ENCODE peak calls at places on chromosome 15, in six cellular contexts. W is HepG2, D is AG04450, M is fibroblast of the aortic adventitia, I is SK-N-SH, J is uterus. P is an unnamed sample.

GRCh38 chr15:60945196-60945595 is 283.9 kb downstream of the RORA start:
- DNase-seq in M (peak; percentile 68), J (peak; percentile 38), D (no peak), W (no peak), I (peak; percentile 87), P (no peak)

GRCh38 chr15:32959077-32959476 is 235.4 kb downstream of the FMN1 start:
- DNase-seq in I (no peak), D (peak; percentile 70), W (no peak), J (no peak), M (peak; percentile 94), P (peak; percentile 48)

GRCh38 chr15:67105065-67105951 is 39.9 kb downstream of the SMAD3 start:
- DNase-seq in M (peak; percentile 98), J (peak; percentile 61), I (no peak), D (peak; percentile 97), W (peak; percentile 93), P (peak; percentile 97)

GRCh38 chr15:95693917-95694316 is 636.6 kb upstream of the NR2F2 start:
- DNase-seq in I (no peak), M (no peak), J (no peak), D (no peak), W (no peak), P (peak; percentile 19)

GRCh38 chr15:59432389-59432788 is 5.6 kb upstream of the FAM81A start:
- DNase-seq in D (no peak), J (no peak), W (no peak), M (no peak), I (no peak), P (no peak)

GRCh38 chr15:75620043-75620775 is 5.3 kb downstream of the SNUPN start:
- DNase-seq in I (no peak), M (peak; percentile 95), W (no peak), J (peak; percentile 48), D (no peak), P (peak; percentile 81)

GRCh38 chr15:59501531-59502113 is 63.6 kb downstream of the FAM81A start:
- DNase-seq in J (no peak), D (no peak), M (peak; percentile 56), I (peak; percentile 60), W (peak; percentile 72), P (peak; percentile 72)

GRCh38 chr15:75397494-75397893 is 29.1 kb upstream of the MAN2C1 start:
- DNase-seq in W (no peak), D (no peak), J (no peak), I (no peak), M (no peak), P (peak; percentile 53)

GRCh38 chr15:57323806-57324589 is 52.3 kb upstream of the CGNL1 start:
- DNase-seq in I (peak; percentile 62), M (no peak), W (no peak), J (no peak), D (no peak), P (peak; percentile 55)

GRCh38 chr15:58346361-58346760 is 85.4 kb upstream of the LIPC start:
- DNase-seq in M (peak; percentile 59), W (no peak), J (no peak), D (no peak), I (no peak), P (no peak)

GRCh38 chr15:101201411-101202174 is 50.3 kb downstream of the CHSY1 start:
- DNase-seq in M (peak; percentile 99), I (peak; percentile 75), D (peak; percentile 93), W (no peak), J (peak; percentile 89), P (peak; percentile 99)

GRCh38 chr15:29637555-29637954 is 184.7 kb downstream of the TJP1 start:
- DNase-seq in W (no peak), M (no peak), J (no peak), I (no peak), D (no peak), P (no peak)

GRCh38 chr15:74626752-74627692 is 11.4 kb downstream of the CLK3 start:
- DNase-seq in M (no peak), J (no peak), I (no peak), W (no peak), D (no peak), P (no peak)

GRCh38 chr15:65639509-65639908 is 17.8 kb downstream of the SLC24A1 start:
- DNase-seq in J (no peak), I (no peak), W (no peak), M (no peak), D (no peak), P (no peak)

GRCh38 chr15:35055416-35056105 is 29.5 kb downstream of the NANOGP8 start:
- DNase-seq in J (no peak), D (no peak), M (no peak), I (no peak), W (no peak), P (no peak)

GRCh38 chr15:65379986-65380385 is 2.2 kb upstream of the IGDCC3 start:
- DNase-seq in D (no peak), W (no peak), I (peak; percentile 62), M (no peak), J (no peak), P (no peak)

GRCh38 chr15:78208887-78209645 is 25.3 kb downstream of the ACSBG1 start:
- DNase-seq in I (no peak), W (no peak), M (no peak), D (no peak), J (no peak), P (no peak)

GRCh38 chr15:85785887-85786777 is 8.6 kb downstream of the KLHL25 start:
- DNase-seq in M (peak; percentile 35), D (no peak), J (no peak), I (no peak), W (peak; percentile 79), P (peak; percentile 56)

GRCh38 chr15:55853134-55853533 is 110.2 kb upstream of the PRTG start:
- DNase-seq in J (no peak), D (no peak), W (no peak), M (no peak), I (no peak), P (no peak)

GRCh38 chr15:52228928-52229327 is 37.7 kb upstream of the GNB5 start:
- DNase-seq in D (no peak), M (no peak), W (peak; percentile 49), I (no peak), J (no peak), P (no peak)

GRCh38 chr15:83657549-83657948 is 3.6 kb downstream of the ADAMTSL3 start:
- DNase-seq in D (no peak), W (no peak), M (no peak), J (no peak), I (no peak), P (peak; percentile 6)
- TF ChIP-seq CTCF in D (peak; percentile 13), W (peak; percentile 51), M (no peak), J (no peak), I (peak; percentile 25), P (peak; percentile 25)

GRCh38 chr15:63480441-63480821 is 24.0 kb upstream of the USP3 start:
- DNase-seq in I (no peak), J (no peak), W (peak; percentile 71), M (no peak), D (no peak), P (no peak)
- H3K4me3 ChIP-seq in I (no peak overlapping the region), J (no peak overlapping the region), W (no peak overlapping the region), M (no peak overlapping the region), D (no peak overlapping the region), P (no peak overlapping the region)

DNA sequence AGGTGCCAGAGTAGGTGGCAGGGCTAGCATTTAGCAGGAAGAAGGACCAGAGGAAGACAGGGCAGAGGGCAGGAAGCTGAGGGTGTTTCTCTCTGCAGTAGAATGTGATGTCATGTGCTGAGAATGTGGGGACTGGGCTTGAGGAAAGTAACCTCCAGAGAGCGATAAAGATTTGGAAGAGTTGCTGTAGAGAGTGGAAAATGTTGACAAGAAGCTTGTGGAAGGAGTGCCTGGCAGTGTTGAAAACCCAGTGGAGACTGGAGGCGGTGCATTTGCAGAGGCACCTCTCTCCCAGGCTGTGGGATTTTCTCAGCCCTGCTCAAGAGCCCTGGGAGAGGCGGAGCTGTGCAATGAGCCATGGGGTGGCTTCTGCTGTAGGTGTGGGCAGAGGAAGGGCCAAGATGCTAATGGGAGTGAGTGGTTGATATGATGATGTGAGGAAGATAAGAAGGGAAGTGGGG is 54.8 kb downstream of the MESD start:
- DNase-seq in W (no peak), D (no peak), J (no peak), I (no peak), M (peak; percentile 70), P (peak; percentile 56)
- TF ChIP-seq CTCF in W (no peak), D (no peak), J (no peak), I (no peak), M (peak; percentile 19), P (no peak)

GRCh38 chr15:81751321-81751720 is 294.5 kb downstream of the MEX3B start:
- DNase-seq in M (no peak), W (no peak), I (no peak), D (no peak), J (no peak), P (no peak)
- H3K4me3 ChIP-seq in M (no peak overlapping the region), W (no peak overlapping the region), I (no peak overlapping the region), D (no peak overlapping the region), J (no peak overlapping the region), P (no peak overlapping the region)

DNA sequence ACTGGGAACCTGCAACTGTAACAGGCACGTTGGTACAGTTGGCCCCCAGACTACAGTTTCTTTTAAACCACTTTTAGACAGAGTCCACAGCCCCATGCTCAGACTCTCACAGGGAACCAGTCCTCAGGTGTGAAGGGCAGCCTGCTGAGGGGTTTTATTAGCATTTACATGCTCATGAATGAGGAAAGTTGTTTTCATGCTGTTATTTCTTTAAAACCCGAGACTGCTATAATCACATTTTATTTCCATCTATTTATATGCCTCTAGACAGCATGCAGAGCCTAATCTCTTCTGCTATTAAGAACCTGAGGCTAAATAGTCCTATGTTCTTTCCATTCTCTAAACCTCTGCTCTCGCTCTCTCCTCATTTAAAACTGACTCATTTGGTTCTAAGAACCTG is 26.3 kb upstream of the FSIP1 start:
- DNase-seq in M (no peak), J (no peak), D (no peak), I (no peak), W (no peak), P (no peak)
- TF ChIP-seq CTCF in M (no peak), J (no peak), D (no peak), I (no peak), W (no peak), P (no peak)

DNA sequence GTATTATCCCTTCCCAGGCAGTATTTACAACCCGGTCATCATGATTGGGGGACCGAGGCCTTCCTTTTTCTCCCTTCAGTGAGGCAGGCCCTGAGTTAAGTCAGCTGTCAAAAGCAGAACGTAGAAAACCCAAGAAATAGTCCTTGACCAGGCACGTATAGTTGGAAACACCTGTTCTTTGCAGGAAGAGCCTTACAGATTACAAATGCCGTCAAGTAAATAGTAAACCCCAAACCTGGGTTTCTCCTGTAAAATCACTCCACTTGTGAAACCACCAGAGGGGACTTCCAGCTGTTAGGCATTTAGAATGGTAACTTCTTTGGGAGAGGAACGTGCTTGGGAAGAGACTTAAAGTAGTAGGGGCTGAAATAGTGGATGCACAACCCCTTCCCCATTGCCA is 1.0 kb upstream of the BTBD1 start:
- DNase-seq in D (no peak), W (no peak), M (no peak), I (no peak), J (no peak), P (no peak)
- H3K4me3 ChIP-seq in D (no peak overlapping the region), W (no peak overlapping the region), M (no peak overlapping the region), I (no peak overlapping the region), J (no peak overlapping the region), P (no peak overlapping the region)

P was measured in fibroblast of mammary gland.